ENCODE peak calls at places on chromosomes 3 and 15, in seven cellular contexts. R, Q, V, K, N, X and O are unnamed samples.

GRCh38 chr3:98770261-98771039 is 7.3 kb downstream of the ST3GAL6 start:
- DNase-seq in N (no peak), R (peak), X (peak), K (no peak), Q (no peak), V (no peak), O (no peak)

GRCh38 chr3:125121246-125122010 is 65.6 kb upstream of the HEG1 start:
- DNase-seq in N (no peak), R (no peak), K (no peak), V (no peak), Q (no peak), X (no peak), O (no peak)

GRCh38 chr15:33200903-33201302 is 6.4 kb upstream of the FMN1 start:
- DNase-seq in X (no peak), V (no peak), N (no peak), K (no peak), Q (no peak), R (no peak), O (no peak)

GRCh38 chr3:41900265-41900664 is 61.6 kb downstream of the ULK4 start:
- DNase-seq in X (no peak), Q (no peak), K (no peak), V (peak), R (no peak), N (no peak), O (no peak)

GRCh38 chr3:67031986-67032385 is 33.9 kb downstream of the KBTBD8 start:
- DNase-seq in R (no peak), K (no peak), Q (no peak), V (no peak), N (no peak), X (no peak), O (no peak)

GRCh38 chr15:96888764-96889163 is 558.3 kb downstream of the NR2F2 start:
- DNase-seq in K (no peak), N (no peak), X (no peak), Q (peak), R (no peak), V (no peak), O (no peak)

GRCh38 chr15:73190189-73190601 is 137.9 kb downstream of the NEO1 start:
- DNase-seq in X (no peak), Q (no peak), R (no peak), N (no peak), V (peak), K (no peak), O (no peak)

GRCh38 chr15:61598655-61599054 is 369.6 kb upstream of the RORA start:
- DNase-seq in N (no peak), R (no peak), V (no peak), Q (no peak), X (no peak), K (no peak), O (peak)

GRCh38 chr3:111572061-111572460 is 23.1 kb downstream of the ZBED2 start:
- DNase-seq in X (no peak), R (no peak), K (no peak), Q (no peak), V (no peak), N (no peak), O (no peak)

GRCh38 chr15:63972801-63973200 is 73.5 kb downstream of the DAPK2 start:
- DNase-seq in R (no peak), N (no peak), K (no peak), V (no peak), X (no peak), Q (no peak), O (no peak)

GRCh38 chr15:76333720-76334437 is 2.7 kb upstream of the ISL2 start:
- DNase-seq in R (no peak), X (no peak), N (no peak), Q (no peak), V (no peak), K (no peak), O (no peak)

GRCh38 chr3:186209810-186210752 is 101.2 kb upstream of the ETV5 start:
- DNase-seq in Q (no peak), R (peak), N (no peak), X (peak), V (peak), K (peak), O (peak)

GRCh38 chr3:41580274-41580959 is 381.1 kb downstream of the CTNNB1 start:
- DNase-seq in N (no peak), K (no peak), R (no peak), V (no peak), Q (no peak), X (no peak), O (no peak)

GRCh38 chr3:196569003-196569516 is 600 bp downstream of the FBXO45 start:
- DNase-seq in R (peak), X (peak), Q (peak), N (peak), K (peak), V (peak), O (no peak)

GRCh38 chr3:196563721-196564225 is 4.6 kb downstream of the WDR53 start:
- DNase-seq in V (peak), N (no peak), X (no peak), K (no peak), R (no peak), Q (no peak), O (no peak)

GRCh38 chr3:196572389-196572788 is 3.9 kb downstream of the FBXO45 start:
- DNase-seq in K (no peak), N (no peak), V (no peak), X (no peak), Q (no peak), R (no peak), O (no peak)

GRCh38 chr3:196568246-196569002 is at the start of the genes FBXO45 and WDR53:
- DNase-seq in Q (peak), N (peak), K (peak), V (peak), R (peak), X (peak), O (peak)
- TF ChIP-seq CTCF in Q (peak), N (no peak), K (no peak), V (no peak), R (no peak), X (no peak), O (no peak)

GRCh38 chr3:140955645-140956044 is 14.0 kb downstream of the SLC25A36 start:
- DNase-seq in K (no peak), R (no peak), X (no peak), Q (no peak), V (no peak), N (no peak), O (no peak)

GRCh38 chr3:140953028-140953960 is 11.7 kb downstream of the SLC25A36 start:
- DNase-seq in V (peak), N (no peak), K (no peak), Q (no peak), R (no peak), X (no peak), O (no peak)

GRCh38 chr3:140954576-140954975 is 12.9 kb downstream of the SLC25A36 start:
- DNase-seq in N (no peak), X (no peak), Q (no peak), V (no peak), R (no peak), K (no peak), O (no peak)

DNA sequence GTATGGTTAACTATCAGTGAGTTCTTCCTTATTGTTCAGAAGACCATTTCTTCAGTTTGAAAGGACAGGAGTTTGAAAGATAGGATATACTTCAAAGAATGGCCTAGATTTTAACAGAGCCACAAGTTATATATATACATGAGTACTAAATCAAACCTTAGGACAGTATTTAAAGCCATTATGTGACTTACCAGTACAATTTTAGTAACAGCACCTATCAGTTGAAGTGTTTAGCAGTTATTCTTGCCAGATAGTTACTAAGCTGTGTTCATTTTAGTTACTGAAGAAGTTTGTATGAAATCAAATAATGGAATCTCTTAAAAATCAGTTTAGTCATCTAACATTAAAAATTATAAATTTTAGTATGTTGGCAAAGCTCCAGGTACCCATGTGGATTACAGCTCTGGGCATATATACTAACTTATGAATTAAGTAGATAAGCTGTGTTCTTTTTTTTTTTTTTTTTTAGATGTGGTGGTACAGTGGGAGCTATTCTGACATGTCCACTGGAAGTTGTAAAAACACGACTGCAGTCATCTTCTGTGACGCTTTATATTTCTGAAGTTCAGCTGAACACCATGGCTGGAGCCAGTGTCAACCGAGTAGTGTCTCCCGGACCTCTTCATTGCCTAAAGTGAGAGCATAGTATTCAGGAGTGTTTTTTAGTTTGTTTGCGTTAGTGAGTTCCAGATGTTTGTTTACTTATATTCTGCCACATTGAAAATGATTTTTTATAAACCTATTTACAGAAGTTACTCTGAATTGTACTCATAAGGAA is 14.6 kb downstream of the SLC25A36 start:
- DNase-seq in K (no peak), Q (no peak), N (no peak), R (no peak), X (no peak), V (no peak), O (no peak)
- H3K27ac ChIP-seq in K (peak), Q (no peak), N (no peak), R (peak), X (no peak), V (peak), O (no peak)

GRCh38 chr3:27666708-27667107 is 55.4 kb downstream of the EOMES start:
- DNase-seq in K (peak), V (peak), Q (peak), N (no peak), R (peak), X (no peak), O (peak)
- H3K4me3 ChIP-seq in K (no peak), V (no peak), Q (no peak), N (no peak), R (no peak), X (no peak), O (no peak)

DNA sequence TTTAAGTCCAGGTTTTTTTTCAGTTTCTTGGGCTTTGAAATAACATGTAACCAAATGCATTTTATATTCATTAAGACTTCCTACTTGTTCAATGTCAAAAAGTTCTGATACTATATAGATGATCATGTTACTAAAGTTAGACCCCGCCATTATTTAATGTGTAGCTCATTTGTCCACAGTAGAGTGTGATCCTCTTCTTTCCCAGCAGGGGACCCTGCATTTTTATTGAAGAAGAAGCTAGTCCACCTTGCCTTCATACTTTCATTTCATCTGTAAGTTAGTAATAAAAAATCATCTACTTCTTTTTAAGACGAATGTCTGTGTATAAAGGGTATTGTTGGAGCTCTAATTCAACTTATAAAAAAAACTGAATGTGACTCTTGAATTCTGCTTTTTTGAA is 404.6 kb downstream of the SI start:
- DNase-seq in V (no peak), N (no peak), K (no peak), Q (no peak), R (no peak), X (no peak), O (no peak)
- TF ChIP-seq CTCF in V (no peak), N (no peak), K (no peak), Q (no peak), R (no peak), X (no peak), O (no peak)

GRCh38 chr3:61927332-61927731 is 366.0 kb downstream of the PTPRG start:
- DNase-seq in N (no peak), X (peak), Q (peak), K (no peak), R (peak), V (peak), O (peak)
- H3K27ac ChIP-seq in N (no peak), X (peak), Q (no peak), K (peak), R (peak), V (peak), O (peak)

GRCh38 chr15:67080900-67081431 is 15.6 kb downstream of the SMAD3 start:
- DNase-seq in K (peak), R (peak), V (peak), N (no peak), X (no peak), Q (peak), O (peak)
- H3K4me3 ChIP-seq in K (no peak), R (no peak), V (no peak), N (no peak), X (peak), Q (no peak), O (no peak)

DNA sequence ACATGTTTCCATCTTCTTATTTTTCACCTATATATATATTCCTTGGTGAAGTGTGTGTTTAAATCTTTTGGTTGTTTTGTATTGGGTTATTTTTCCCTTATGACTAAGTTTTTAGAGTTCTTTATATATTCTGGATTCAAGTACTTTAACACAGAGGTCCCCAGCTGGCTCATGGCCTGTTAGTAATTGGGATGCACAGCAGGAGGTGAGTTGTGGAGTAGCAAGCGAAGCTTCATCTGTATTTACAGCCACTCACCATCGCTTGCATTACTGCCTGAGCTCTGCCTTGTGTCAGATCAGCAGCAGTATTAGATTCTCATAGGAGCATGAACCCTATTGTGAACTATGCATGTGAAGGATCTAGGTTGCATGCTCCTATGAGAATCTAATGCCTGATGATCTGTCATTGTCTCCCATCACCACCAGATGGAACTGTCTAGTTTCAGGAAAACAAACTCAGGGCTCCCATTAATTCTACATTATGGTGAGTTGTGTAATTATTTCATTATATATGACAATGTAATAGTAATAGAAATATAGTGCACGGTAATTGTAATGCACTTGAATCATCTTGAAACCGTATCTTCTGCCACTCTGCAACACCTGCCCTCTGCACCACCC is 151.6 kb downstream of the RSRC1 start:
- DNase-seq in K (no peak), X (no peak), Q (no peak), R (no peak), V (no peak), N (no peak), O (no peak)
- TF ChIP-seq CTCF in K (no peak), X (no peak), Q (no peak), R (no peak), V (peak), N (no peak), O (no peak)

GRCh38 chr15:98777426-98777825 is 129.1 kb downstream of the IGF1R start:
- DNase-seq in R (no peak), X (no peak), N (no peak), Q (no peak), K (no peak), V (no peak), O (no peak)
- H3K27ac ChIP-seq in R (peak), X (peak), N (no peak), Q (no peak), K (no peak), V (no peak), O (peak)

DNA sequence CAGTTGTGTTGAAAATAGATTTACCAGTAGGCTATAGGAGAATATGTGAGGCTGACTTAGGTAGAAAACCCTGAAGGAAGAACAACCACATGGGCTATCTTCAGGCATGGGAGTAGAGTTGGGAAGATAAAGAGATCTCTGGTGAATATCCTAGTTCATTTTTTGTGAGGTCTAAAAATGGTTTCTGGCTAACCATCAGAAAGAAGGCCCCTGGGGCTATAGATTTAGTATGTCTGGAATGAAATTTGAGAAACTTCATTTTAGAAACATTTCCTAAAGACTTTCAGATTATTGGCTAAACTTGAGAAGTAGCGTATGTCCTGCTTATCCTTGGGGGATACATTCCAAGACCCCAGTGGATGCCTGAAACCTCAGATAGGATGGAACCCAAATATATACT is 148.2 kb downstream of the NAALADL2 start:
- DNase-seq in Q (no peak), X (no peak), N (no peak), K (no peak), R (no peak), V (no peak), O (no peak)
- H3K4me3 ChIP-seq in Q (no peak), X (no peak), N (no peak), K (no peak), R (no peak), V (no peak), O (no peak)

GRCh38 chr15:80659375-80659774 is 35.7 kb upstream of the ABHD17C start:
- DNase-seq in R (no peak), Q (no peak), N (no peak), V (no peak), K (no peak), X (no peak), O (no peak)

GRCh38 chr15:80662129-80662528 is 33.0 kb upstream of the ABHD17C start:
- DNase-seq in Q (no peak), K (no peak), X (no peak), V (no peak), N (no peak), R (no peak), O (no peak)

GRCh38 chr15:80665151-80665550 is 30.0 kb upstream of the ABHD17C start:
- DNase-seq in K (no peak), V (no peak), Q (no peak), X (no peak), N (no peak), R (no peak), O (no peak)

GRCh38 chr15:80662756-80663553 is 32.2 kb upstream of the ABHD17C start:
- DNase-seq in N (no peak), Q (no peak), K (no peak), R (no peak), V (no peak), X (no peak), O (no peak)

DNA sequence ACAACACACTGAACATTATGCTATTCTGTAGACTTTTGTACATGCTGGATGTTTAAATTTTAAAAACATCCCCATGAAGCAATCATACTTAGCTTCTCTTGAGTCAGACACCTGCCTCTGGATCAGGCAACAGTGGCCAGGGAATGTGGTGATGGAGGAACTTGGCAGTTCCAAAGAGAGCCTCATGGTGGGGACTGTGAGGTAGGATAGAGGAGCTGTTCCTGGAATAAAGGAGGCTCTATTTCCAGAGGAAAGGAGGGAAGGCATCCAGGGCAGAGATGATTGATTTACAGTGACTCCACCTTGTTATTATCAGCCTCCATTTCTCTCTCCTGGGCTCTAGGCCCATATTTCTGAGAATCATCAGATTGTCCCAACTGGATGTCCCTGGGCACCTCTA is 35.0 kb upstream of the ABHD17C start:
- DNase-seq in N (no peak), Q (no peak), R (no peak), K (no peak), X (no peak), V (peak), O (no peak)
- TF ChIP-seq CTCF in N (no peak), Q (no peak), R (peak), K (peak), X (peak), V (peak), O (peak)